ENCODE peak calls at places on chromosomes 16 and 17, in nine cellular contexts. C is A549, L is K562, U is right lobe of liver, K is HCT116, P is GM12878, X is heart left ventricle, B is gastrocnemius medialis, A is upper lobe of left lung. F is an unnamed sample.

GRCh38 chr17:17810374-17811248 is 26.2 kb downstream of the SREBF1 start:
- ATAC-seq in C (no peak), L (peak; percentile 17), U (peak; percentile 43), K (peak; percentile 8), P (no peak), X (no peak), B (no peak), A (no peak), F (peak; percentile 27)

GRCh38 chr17:79576333-79576732 is 34.5 kb downstream of the RBFOX3 start:
- ATAC-seq in C (no peak), L (no peak), U (no peak), K (no peak), P (no peak), X (no peak), B (no peak), A (no peak), F (no peak)

GRCh38 chr17:45873728-45874127 is 20.6 kb upstream of the MAPT start:
- ATAC-seq in C (peak; percentile 41), L (peak; percentile 70), U (no peak), K (no peak), P (peak; percentile 63), X (no peak), B (no peak), A (no peak), F (no peak)

GRCh38 chr16:88839745-88840588 is 16.8 kb downstream of the GALNS start:
- ATAC-seq in C (no peak), L (no peak), U (no peak), K (no peak), P (no peak), X (no peak), B (no peak), A (no peak), F (no peak)

GRCh38 chr17:863880-864279 is 81.7 kb downstream of the MRM3 start:
- ATAC-seq in C (no peak), L (no peak), U (no peak), K (no peak), P (no peak), X (no peak), B (no peak), A (no peak), F (no peak)

GRCh38 chr17:1989135-1989534 is 36.0 kb downstream of the RTN4RL1 start:
- ATAC-seq in C (peak; percentile 84), L (no peak), U (no peak), K (peak; percentile 65), P (no peak), X (no peak), B (peak; percentile 30), A (no peak), F (peak; percentile 93)

GRCh38 chr16:31428277-31428597 is at the start of gene COX6A2:
- ATAC-seq in C (no peak), L (no peak), U (peak; percentile 61), K (no peak), P (no peak), X (peak; percentile 87), B (peak; percentile 75), A (no peak), F (no peak)

GRCh38 chr16:30934827-30935557 is 11.6 kb downstream of the FBXL19 start:
- ATAC-seq in C (peak; percentile 84), L (peak; percentile 96), U (peak; percentile 68), K (peak; percentile 85), P (peak; percentile 63), X (no peak), B (no peak), A (peak; percentile 75), F (peak; percentile 56)

GRCh38 chr16:4615389-4616046 is 830 bp upstream of the UBALD1 start:
- ATAC-seq in C (no peak), L (no peak), U (no peak), K (peak; percentile 0), P (no peak), X (no peak), B (peak; percentile 14), A (no peak), F (no peak)

GRCh38 chr16:4616047-4616811 is 1.5 kb upstream of the UBALD1 start:
- ATAC-seq in C (peak; percentile 83), L (peak; percentile 85), U (peak; percentile 79), K (peak; percentile 80), P (peak; percentile 84), X (peak; percentile 91), B (peak; percentile 90), A (peak; percentile 96), F (peak; percentile 93)

GRCh38 chr16:4613636-4614570 is 785 bp downstream of the UBALD1 start:
- ATAC-seq in C (peak; percentile 0), L (no peak), U (no peak), K (peak; percentile 16), P (peak; percentile 7), X (no peak), B (no peak), A (no peak), F (no peak)

GRCh38 chr16:4612977-4613635 is 1.6 kb downstream of the UBALD1 start:
- ATAC-seq in C (no peak), L (no peak), U (no peak), K (no peak), P (no peak), X (no peak), B (no peak), A (no peak), F (no peak)

GRCh38 chr16:4614571-4615388 is at the start of gene UBALD1:
- ATAC-seq in C (peak; percentile 83), L (peak; percentile 78), U (peak; percentile 66), K (peak; percentile 67), P (peak; percentile 77), X (peak; percentile 29), B (peak; percentile 68), A (peak; percentile 82), F (peak; percentile 72)
- TF ChIP-seq POLR2A in C (peak; percentile 80), L (peak; percentile 86), U (peak; percentile 99), K (peak; percentile 84), P (peak; percentile 86), X (peak; percentile 92), B (peak; percentile 97), A (no peak), F (peak; percentile 96)

GRCh38 chr16:21952040-21952792 is 945 bp upstream of the UQCRC2 start:
- ATAC-seq in C (peak; percentile 74), L (peak; percentile 69), U (peak; percentile 70), K (peak; percentile 68), P (peak; percentile 69), X (peak; percentile 40), B (peak; percentile 39), A (peak; percentile 81), F (peak; percentile 57)

GRCh38 chr16:21949713-21950260 is 3.4 kb upstream of the UQCRC2 start:
- ATAC-seq in C (no peak), L (no peak), U (no peak), K (no peak), P (no peak), X (no peak), B (no peak), A (no peak), F (no peak)

GRCh38 chr16:21950782-21951521 is 2.2 kb upstream of the UQCRC2 start:
- ATAC-seq in C (no peak), L (no peak), U (no peak), K (no peak), P (peak; percentile 25), X (no peak), B (no peak), A (no peak), F (no peak)

GRCh38 chr16:21953541-21953902 is 361 bp downstream of the UQCRC2 start:
- ATAC-seq in C (peak; percentile 65), L (peak; percentile 64), U (peak; percentile 39), K (peak; percentile 35), P (peak; percentile 35), X (peak; percentile 29), B (peak; percentile 24), A (peak; percentile 27), F (peak; percentile 19)

DNA sequence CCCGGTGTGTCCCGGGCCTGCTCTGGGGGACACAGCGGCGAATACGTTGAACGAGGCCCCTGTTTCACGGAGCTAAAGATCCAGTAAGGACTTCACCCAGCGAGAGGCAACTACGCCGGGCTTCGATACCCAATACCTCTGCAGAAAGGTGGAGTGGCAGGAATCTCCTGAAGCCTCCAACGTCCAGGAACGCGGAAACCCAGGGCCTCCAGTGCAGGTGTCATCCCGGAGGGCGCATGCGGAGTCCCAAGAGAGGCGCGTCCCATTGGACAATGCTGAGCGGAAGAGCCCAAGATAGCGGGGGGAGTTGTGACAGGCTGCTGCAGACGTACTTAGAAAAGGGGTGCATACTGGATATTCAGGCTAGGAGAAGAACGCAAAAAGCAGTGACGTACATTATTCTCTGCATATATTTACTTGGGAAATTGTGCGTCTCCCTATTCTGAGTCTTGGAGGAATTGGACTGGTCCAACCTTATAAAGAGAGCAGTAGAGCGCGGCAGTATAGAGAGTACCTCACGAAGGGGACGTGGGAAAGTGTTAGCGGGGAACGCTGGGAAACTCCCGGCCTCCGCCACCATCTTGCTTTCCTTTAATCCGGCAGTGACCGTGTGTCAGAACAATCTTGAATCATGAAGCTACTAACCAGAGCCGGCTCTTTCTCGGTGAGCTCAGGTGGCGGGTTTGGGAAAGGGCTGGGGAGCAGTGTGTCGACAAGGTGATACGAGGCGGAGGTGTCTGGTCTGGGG is at the start of gene UQCRC2:
- ATAC-seq in C (peak; percentile 98), L (peak; percentile 96), U (peak; percentile 95), K (peak; percentile 93), P (peak; percentile 91), X (peak; percentile 95), B (peak; percentile 98), A (peak; percentile 98), F (peak; percentile 99)
- TF ChIP-seq POLR2A in C (peak; percentile 73), L (peak; percentile 94), U (peak; percentile 99), K (peak; percentile 67), P (peak; percentile 94), X (peak; percentile 11), B (peak; percentile 87), A (no peak), F (peak; percentile 47)

GRCh38 chr17:7306911-7307685 is at the start of gene EIF5A:
- ATAC-seq in C (peak; percentile 86), L (peak; percentile 88), U (peak; percentile 88), K (peak; percentile 80), P (peak; percentile 82), X (peak; percentile 97), B (peak; percentile 84), A (peak; percentile 97), F (peak; percentile 93)

GRCh38 chr17:7307686-7308624 is 527 bp downstream of the EIF5A start:
- ATAC-seq in C (peak; percentile 7), L (peak; percentile 25), U (peak; percentile 0), K (peak; percentile 16), P (peak; percentile 15), X (no peak), B (peak; percentile 12), A (no peak), F (peak; percentile 17)

GRCh38 chr17:7311110-7311698 is 3.8 kb downstream of the EIF5A start:
- ATAC-seq in C (no peak), L (no peak), U (no peak), K (no peak), P (no peak), X (no peak), B (no peak), A (no peak), F (no peak)

GRCh38 chr17:7309628-7310027 is 2.2 kb downstream of the EIF5A start:
- ATAC-seq in C (no peak), L (no peak), U (no peak), K (no peak), P (no peak), X (no peak), B (no peak), A (no peak), F (no peak)

GRCh38 chr17:7308625-7309433 is 1.4 kb downstream of the EIF5A start:
- ATAC-seq in C (peak; percentile 58), L (peak; percentile 59), U (peak; percentile 37), K (peak; percentile 30), P (peak; percentile 42), X (no peak), B (peak; percentile 53), A (peak; percentile 71), F (peak; percentile 35)
- TF ChIP-seq POLR2A in C (peak; percentile 23), L (peak; percentile 92), U (peak; percentile 42), K (peak; percentile 62), P (peak; percentile 51), X (no peak), B (peak; percentile 61), A (no peak), F (no peak)

DNA sequence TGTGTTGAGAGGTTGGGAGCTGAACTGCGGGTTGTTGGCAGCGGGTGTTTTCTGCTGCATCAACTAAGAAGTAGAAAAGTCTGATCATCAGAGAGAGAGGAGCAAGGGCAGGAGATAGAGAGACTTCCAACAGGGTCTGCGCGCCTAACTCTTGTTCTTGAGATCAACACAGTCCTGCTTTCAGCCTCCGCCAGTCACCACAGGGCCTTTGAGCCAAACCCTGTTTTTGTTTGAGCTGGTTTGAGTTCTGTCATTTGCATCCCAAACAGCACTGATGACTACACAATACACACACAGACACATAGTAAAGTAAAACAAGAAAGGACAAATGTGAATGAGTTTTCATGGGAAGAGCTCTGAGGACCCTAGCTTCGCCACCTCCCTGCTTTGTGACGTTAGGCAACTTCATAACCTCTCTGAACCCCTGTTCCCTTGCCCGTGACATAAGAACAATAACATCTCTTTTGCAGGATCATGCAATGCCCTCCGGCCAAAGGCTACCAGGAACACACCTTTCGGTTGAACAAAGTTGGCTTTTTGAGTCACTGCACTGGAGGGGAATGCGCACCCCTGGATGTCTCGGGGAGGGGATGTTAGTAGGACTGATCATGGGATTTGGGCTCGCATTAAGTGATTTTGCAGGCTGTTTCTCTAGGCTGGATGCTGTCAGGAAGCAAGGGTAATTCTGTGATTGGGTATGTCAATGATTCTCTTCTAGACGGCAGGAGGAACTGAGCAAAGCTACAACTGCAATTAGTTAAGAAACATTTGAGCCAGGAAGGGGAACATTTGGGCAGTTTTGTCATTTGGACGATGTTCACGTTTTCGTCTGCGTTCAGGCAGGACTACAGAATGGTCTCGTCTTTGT is 92.3 kb downstream of the C16orf78 start:
- ATAC-seq in C (no peak), L (no peak), U (no peak), K (no peak), P (no peak), X (no peak), B (no peak), A (no peak), F (no peak)
- TF ChIP-seq POLR2A in C (no peak), L (no peak), U (no peak), K (no peak), P (no peak), X (no peak), B (no peak), A (no peak), F (no peak)

F was measured in gastroesophageal sphincter.